ENCODE peak calls at places on chromosomes 1 and 21, in eight cellular contexts. C, A, J, F, K, X, M and I are unnamed samples.
A peak's percentile ranks its signal among the peaks of the same experiment; 100 is the strongest.

GRCh38 chr1:29415861-29416260 is 179.5 kb downstream of the PTPRU start:
- DNase-seq in X (no peak), K (no peak), M (no peak), C (no peak), A (no peak), F (no peak), J (no peak), I (no peak)

GRCh38 chr1:13643017-13643416 is 57.0 kb upstream of the PRDM2 start:
- DNase-seq in A (no peak), X (no peak), M (no peak), K (no peak), J (no peak), F (no peak), C (no peak), I (no peak)

GRCh38 chr1:51086496-51087271 is 15.3 kb upstream of the C1orf185 start:
- DNase-seq in M (no peak), J (no peak), C (no peak), F (no peak), K (no peak), A (no peak), X (no peak), I (no peak)

GRCh38 chr1:93531193-93531592 is 83.3 kb downstream of the FNBP1L start:
- DNase-seq in C (no peak), M (no peak), K (no peak), X (no peak), J (no peak), A (no peak), F (no peak), I (no peak)

GRCh38 chr1:81699234-81699633 is 101.5 kb upstream of the ADGRL2 start:
- DNase-seq in C (no peak), K (peak; percentile 86), X (no peak), M (no peak), J (no peak), A (no peak), F (no peak), I (peak; percentile 71)

GRCh38 chr1:198128528-198128927 is 28.3 kb upstream of the NEK7 start:
- DNase-seq in J (no peak), A (no peak), C (no peak), X (no peak), F (no peak), M (no peak), K (peak; percentile 17), I (no peak)

GRCh38 chr1:71086331-71086730 is 5.5 kb upstream of the ZRANB2 start:
- DNase-seq in C (no peak), J (no peak), A (no peak), F (no peak), K (peak; percentile 81), M (no peak), X (peak; percentile 11), I (peak; percentile 70)

GRCh38 chr1:181033128-181033798 is 520 bp upstream of the MR1 start:
- DNase-seq in J (no peak), M (no peak), A (peak; percentile 54), X (no peak), C (no peak), F (peak; percentile 17), K (peak; percentile 53), I (peak; percentile 69)

GRCh38 chr1:228989992-228990827 is 254.9 kb downstream of the RHOU start:
- DNase-seq in J (no peak), X (no peak), K (peak; percentile 37), C (no peak), F (no peak), M (peak; percentile 65), A (peak; percentile 14), I (peak; percentile 59)

GRCh38 chr1:90717665-90718410 is 736 bp upstream of the BARHL2 start:
- DNase-seq in A (no peak), F (peak; percentile 23), X (no peak), M (no peak), C (no peak), K (peak; percentile 34), J (no peak), I (peak; percentile 13)

GRCh38 chr1:108199231-108199657 is 899 bp downstream of the SLC25A24 start:
- DNase-seq in K (peak; percentile 31), A (no peak), M (no peak), C (no peak), F (peak; percentile 45), X (no peak), J (no peak), I (peak; percentile 65)

GRCh38 chr1:228734881-228735801 is at the start of gene RHOU:
- DNase-seq in M (peak; percentile 82), F (peak; percentile 88), A (peak; percentile 57), K (peak; percentile 30), C (peak; percentile 54), J (peak; percentile 24), X (no peak), I (peak; percentile 50)

GRCh38 chr1:8370928-8371327 is 53.0 kb downstream of the SLC45A1 start:
- DNase-seq in C (no peak), M (no peak), A (no peak), X (no peak), J (no peak), K (peak; percentile 45), F (peak; percentile 20), I (peak; percentile 36)

GRCh38 chr1:233032916-233033315 is 82.5 kb downstream of the NTPCR start:
- DNase-seq in X (no peak), J (no peak), M (no peak), K (no peak), F (no peak), A (no peak), C (no peak), I (no peak)

GRCh38 chr1:245322673-245323072 is 167.9 kb downstream of the KIF26B start:
- DNase-seq in M (no peak), J (no peak), K (peak; percentile 18), C (no peak), X (no peak), A (no peak), F (no peak), I (peak; percentile 36)

GRCh38 chr21:14918542-14918941 is 146.3 kb downstream of the NRIP1 start:
- DNase-seq in X (no peak), J (no peak), K (no peak), A (no peak), C (no peak), F (no peak), M (no peak), I (peak; percentile 46)

GRCh38 chr1:1165900-1166421 is 7.7 kb upstream of the TTLL10 start:
- DNase-seq in F (no peak), A (no peak), X (no peak), C (no peak), M (no peak), J (no peak), K (no peak), I (no peak)